ENCODE peak calls at places on chromosomes 7 and 10, in eight cellular contexts. D, B, V, Q, Y, C, H and P are unnamed samples.

GRCh38 chr10:98208925-98209324 is 59.1 kb downstream of the LOXL4 start:
- DNase-seq in C (no peak), Q (no peak), Y (no peak), D (no peak), B (no peak), V (no peak), H (no peak), P (no peak)

GRCh38 chr7:1526271-1526754 is 4.2 kb upstream of the MAFK start:
- DNase-seq in C (no peak), Q (no peak), V (no peak), B (peak), H (peak), D (no peak), Y (no peak), P (no peak)

GRCh38 chr10:78902815-78903214 is 166.0 kb upstream of the ZMIZ1 start:
- DNase-seq in Y (no peak), H (no peak), B (no peak), D (no peak), V (no peak), Q (no peak), C (no peak), P (no peak)

GRCh38 chr7:52309631-52310030 is 725.8 kb upstream of the POM121L12 start:
- DNase-seq in Y (no peak), V (no peak), B (no peak), H (no peak), D (no peak), C (no peak), Q (no peak), P (no peak)

GRCh38 chr7:55469271-55469681 is 103.0 kb downstream of the VOPP1 start:
- DNase-seq in H (no peak), C (no peak), D (no peak), Q (no peak), B (no peak), V (no peak), Y (no peak), P (no peak)

GRCh38 chr7:44307905-44308740 is 17.3 kb downstream of the CAMK2B start:
- DNase-seq in Y (no peak), V (no peak), B (no peak), H (no peak), D (no peak), Q (no peak), C (no peak), P (no peak)

GRCh38 chr10:96230527-96230926 is 40.8 kb downstream of the BLNK start:
- DNase-seq in D (no peak), B (no peak), V (no peak), Q (no peak), H (no peak), Y (no peak), C (no peak), P (no peak)

GRCh38 chr10:35388197-35388596 is 51.9 kb downstream of the CCNY start:
- DNase-seq in B (no peak), D (no peak), Y (no peak), C (no peak), H (no peak), V (no peak), Q (no peak), P (no peak)

GRCh38 chr7:85474234-85474633 is 287.4 kb upstream of the SEMA3D start:
- DNase-seq in V (no peak), C (no peak), Q (peak), H (no peak), Y (no peak), B (no peak), D (no peak), P (no peak)